ENCODE peak calls at places on chromosome 21, in ten cellular contexts. L is prostate gland, V is left ventricle myocardium inferior, O is esophagus muscularis mucosa, F is psoas muscle, A is kidney, K is A549, P is brain microvascular endothelial cell, C is fibroblast of pulmonary artery, T is bronchial epithelial cell. G is an unnamed sample.

GRCh38 chr21:14273736-14274538 is 58.0 kb downstream of the RBM11 start:
- DNase-seq in L (peak; percentile 4), V (peak; percentile 65), O (no peak), F (peak; percentile 70), A (peak; percentile 92), K (no peak), P (no peak), C (no peak), T (peak; percentile 49), G (no peak)

GRCh38 chr21:36150192-36150711 is 6.4 kb upstream of the DOP1B start:
- DNase-seq in L (no peak), V (peak; percentile 38), O (no peak), F (no peak), A (no peak), K (no peak), P (no peak), C (peak; percentile 48), T (no peak), G (no peak)

GRCh38 chr21:33036430-33037162 is 10.9 kb downstream of the OLIG2 start:
- DNase-seq in L (no peak), V (peak; percentile 41), O (no peak), F (no peak), A (peak; percentile 62), K (no peak), P (peak; percentile 55), C (peak; percentile 67), T (peak; percentile 44), G (peak; percentile 24)

GRCh38 chr21:26080211-26080610 is 90.4 kb downstream of the APP start:
- DNase-seq in L (no peak), V (no peak), O (no peak), F (no peak), A (no peak), K (no peak), P (no peak), C (no peak), T (no peak), G (no peak)

GRCh38 chr21:36709868-36710728 is 11.2 kb downstream of the SIM2 start:
- DNase-seq in L (no peak), V (no peak), O (no peak), F (no peak), A (no peak), K (no peak), P (no peak), C (no peak), T (no peak), G (no peak)

GRCh38 chr21:33402011-33402979 is 918 bp upstream of the IFNGR2 start:
- DNase-seq in L (peak; percentile 46), V (peak; percentile 65), O (peak; percentile 93), F (peak; percentile 82), A (peak; percentile 90), K (no peak), P (peak; percentile 43), C (peak; percentile 86), T (peak; percentile 62), G (peak; percentile 97)

GRCh38 chr21:29102791-29103257 is 27.6 kb upstream of the MAP3K7CL start:
- DNase-seq in L (no peak), V (no peak), O (no peak), F (no peak), A (no peak), K (no peak), P (no peak), C (no peak), T (no peak), G (peak; percentile 70)

GRCh38 chr21:41142051-41142795 is 25.7 kb upstream of the BACE2 start:
- DNase-seq in L (peak; percentile 65), V (no peak), O (no peak), F (no peak), A (no peak), K (peak; percentile 5), P (peak; percentile 6), C (peak; percentile 39), T (peak; percentile 82), G (no peak)

GRCh38 chr21:38982096-38982495 is 176.4 kb downstream of the ETS2 start:
- DNase-seq in L (no peak), V (no peak), O (no peak), F (no peak), A (no peak), K (no peak), P (no peak), C (peak; percentile 45), T (no peak), G (no peak)

DNA sequence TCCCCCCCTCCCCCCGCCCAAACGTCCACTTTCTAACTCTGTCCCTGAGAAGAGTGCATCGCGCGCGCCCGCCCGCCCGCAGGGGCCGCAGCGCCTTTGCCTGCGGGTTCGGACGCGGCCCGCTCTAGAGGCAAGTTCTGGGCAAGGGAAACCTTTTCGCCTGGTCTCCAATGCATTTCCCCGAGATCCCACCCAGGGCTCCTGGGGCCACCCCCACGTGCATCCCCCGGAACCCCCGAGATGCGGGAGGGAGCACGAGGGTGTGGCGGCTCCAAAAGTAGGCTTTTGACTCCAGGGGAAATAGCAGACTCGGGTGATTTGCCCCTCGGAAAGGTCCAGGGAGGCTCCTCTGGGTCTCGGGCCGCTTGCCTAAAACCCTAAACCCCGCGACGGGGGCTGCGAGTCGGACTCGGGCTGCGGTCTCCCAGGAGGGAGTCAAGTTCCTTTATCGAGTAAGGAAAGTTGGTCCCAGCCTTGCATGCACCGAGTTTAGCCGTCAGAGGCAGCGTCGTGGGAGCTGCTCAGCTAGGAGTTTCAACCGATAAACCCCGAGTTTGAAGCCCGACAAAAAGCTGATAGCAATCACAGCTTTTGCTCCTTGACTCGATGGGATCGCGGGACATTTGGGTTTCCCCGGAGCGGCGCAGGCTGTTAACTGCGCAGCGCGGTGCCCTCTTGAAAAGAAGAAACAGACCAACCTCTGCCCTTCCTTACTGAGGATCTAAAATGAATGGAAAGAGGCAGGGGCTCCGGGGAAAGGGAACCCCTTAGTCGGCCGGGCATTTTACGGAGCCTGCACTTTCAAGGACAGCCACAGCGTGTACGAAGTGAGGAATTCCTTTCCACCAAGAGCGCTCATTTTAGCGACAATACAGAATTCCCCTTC is 158.1 kb downstream of the RUNX1 start:
- DNase-seq in L (no peak), V (peak; percentile 20), O (peak; percentile 82), F (peak; percentile 65), A (peak; percentile 75), K (no peak), P (peak; percentile 57), C (peak; percentile 47), T (peak; percentile 17), G (peak; percentile 44)
- H3K4me3 ChIP-seq in L (peak overlapping the region; percentile 83), V (peak overlapping the region; percentile 75), O (peak overlapping the region; percentile 77), F (peak overlapping the region; percentile 87), A (peak overlapping the region; percentile 47), K (peak overlapping the region; percentile 72), P (peak overlapping the region; percentile 60), C (peak overlapping the region; percentile 45), T (peak overlapping the region; percentile 73), G (peak overlapping the region; percentile 73)

DNA sequence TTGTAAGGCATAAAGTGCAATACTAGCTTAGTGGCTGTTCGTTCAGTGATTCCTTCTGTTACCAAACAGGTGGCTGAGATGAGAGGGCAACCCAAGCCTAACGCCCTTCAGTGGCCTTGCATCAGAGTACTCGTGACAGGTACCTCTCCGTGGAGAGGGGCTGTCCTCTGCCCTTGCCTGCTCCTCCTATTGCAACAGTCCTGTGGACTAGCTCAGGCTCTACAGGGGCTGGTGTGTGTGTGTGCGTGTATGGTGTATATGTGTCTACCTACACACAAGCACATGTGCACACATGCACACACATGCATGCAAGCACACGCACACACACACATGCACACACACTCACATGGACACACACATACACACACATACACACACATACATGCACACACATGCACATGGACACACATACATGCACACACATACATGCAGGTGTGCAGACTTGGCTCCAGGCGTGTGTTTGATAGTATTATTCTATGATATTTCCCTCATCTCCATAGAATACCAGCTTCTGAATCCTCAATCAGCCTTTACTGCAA is 15.1 kb downstream of the TFF3 start:
- DNase-seq in L (no peak), V (no peak), O (no peak), F (no peak), A (peak; percentile 39), K (no peak), P (no peak), C (no peak), T (no peak), G (no peak)
- TF ChIP-seq CTCF in L (no peak), V (no peak), O (no peak), F (no peak), A (no peak), K (no peak), P (no peak), C (no peak), T (no peak), G (no peak)

GRCh38 chr21:16285646-16286223 is 556.0 kb downstream of the USP25 start:
- DNase-seq in L (no peak), V (no peak), O (no peak), F (no peak), A (no peak), K (no peak), P (no peak), C (no peak), T (no peak), G (no peak)

GRCh38 chr21:16287060-16287459 is 557.3 kb downstream of the USP25 start:
- DNase-seq in L (no peak), V (no peak), O (no peak), F (no peak), A (no peak), K (no peak), P (no peak), C (no peak), T (no peak), G (no peak)

GRCh38 chr21:16294128-16294527 is 564.3 kb downstream of the USP25 start:
- DNase-seq in L (no peak), V (no peak), O (no peak), F (no peak), A (no peak), K (no peak), P (no peak), C (peak; percentile 14), T (no peak), G (no peak)

DNA sequence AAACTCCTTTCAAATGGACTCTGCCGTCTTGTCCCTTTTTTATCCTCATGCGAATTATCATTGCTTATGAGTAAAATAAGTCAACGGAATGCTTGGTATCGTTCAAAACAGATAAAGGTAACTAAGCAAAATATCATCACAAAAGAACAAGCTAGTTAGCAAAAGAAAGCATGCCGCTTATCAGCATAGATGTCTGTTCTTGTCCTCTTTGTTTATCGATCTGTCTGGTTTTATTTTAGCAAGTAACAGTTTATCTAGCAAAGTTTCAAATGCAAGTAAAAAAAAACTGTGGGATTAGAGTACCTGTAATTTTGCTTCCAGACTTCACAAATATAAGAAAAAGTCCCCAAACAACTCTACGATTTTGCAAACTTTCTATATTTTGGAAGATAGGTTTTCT is 561.5 kb downstream of the USP25 start:
- DNase-seq in L (no peak), V (no peak), O (no peak), F (no peak), A (no peak), K (no peak), P (no peak), C (no peak), T (no peak), G (no peak)
- H3K4me3 ChIP-seq in L (no peak overlapping the region), V (no peak overlapping the region), O (no peak overlapping the region), F (no peak overlapping the region), A (no peak overlapping the region), K (no peak overlapping the region), P (no peak overlapping the region), C (no peak overlapping the region), T (no peak overlapping the region), G (no peak overlapping the region)

DNA sequence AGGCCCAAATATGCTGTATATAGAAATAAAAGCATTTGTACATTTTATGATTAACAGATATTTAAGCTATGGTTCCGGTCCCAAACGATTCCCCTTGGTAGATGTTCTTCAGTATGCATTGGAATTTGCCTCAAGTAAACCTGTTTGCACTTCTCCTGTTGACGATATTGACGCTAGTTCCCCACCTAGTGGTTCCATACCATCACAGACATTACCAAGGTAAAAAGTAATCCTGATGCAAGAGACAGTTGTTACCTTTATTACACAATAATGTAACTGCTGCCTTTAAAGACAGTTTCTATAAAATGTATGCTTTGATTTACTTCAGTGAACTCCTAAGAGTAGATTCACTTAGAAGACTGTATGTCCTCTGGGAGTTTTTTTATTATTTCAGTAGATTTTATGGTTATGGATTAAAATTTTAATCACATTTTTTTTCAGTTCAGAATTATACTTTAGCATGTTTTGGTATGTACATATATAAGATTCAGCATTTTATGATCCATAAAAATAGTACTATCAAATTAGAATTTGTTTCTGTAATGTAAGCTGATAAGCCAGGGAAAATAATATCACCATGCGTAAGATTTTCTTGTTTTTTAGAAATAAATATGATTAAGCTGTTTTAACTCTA is 96.5 kb downstream of the USP25 start:
- DNase-seq in L (peak; percentile 29), V (no peak), O (no peak), F (no peak), A (no peak), K (peak; percentile 73), P (no peak), C (peak; percentile 74), T (peak; percentile 82), G (peak; percentile 64)
- TF ChIP-seq CTCF in L (peak; percentile 65), V (peak; percentile 68), O (peak; percentile 48), F (peak; percentile 59), A (peak; percentile 47), K (peak; percentile 58), P (peak; percentile 61), C (peak; percentile 66), T (peak; percentile 56), G (peak; percentile 67)